ENCODE peak calls at places on chromosome 1, in six cellular contexts. Z, F, T, Q, U and P are unnamed samples.

GRCh38 chr1:198168180-198168579 is 11.4 kb downstream of the NEK7 start:
- DNase-seq in Z (no peak), F (no peak), T (no peak), Q (no peak), U (peak), P (peak)

GRCh38 chr1:21335750-21336168 is 45.5 kb upstream of the ECE1 start:
- DNase-seq in Z (no peak), F (no peak), T (no peak), Q (no peak), U (no peak), P (no peak)

GRCh38 chr1:83516369-83516768 is 482.6 kb downstream of the TTLL7 start:
- DNase-seq in Z (no peak), F (no peak), T (peak), Q (no peak), U (no peak), P (no peak)

GRCh38 chr1:9593492-9594465 is 5.1 kb downstream of the TMEM201 start:
- DNase-seq in Z (no peak), F (peak), T (no peak), Q (no peak), U (peak), P (peak)

GRCh38 chr1:108190686-108191416 is 9.3 kb downstream of the SLC25A24 start:
- DNase-seq in Z (no peak), F (no peak), T (no peak), Q (no peak), U (no peak), P (peak)

GRCh38 chr1:235759336-235759735 is 107.4 kb downstream of the LYST start:
- DNase-seq in Z (no peak), F (no peak), T (no peak), Q (no peak), U (no peak), P (no peak)

GRCh38 chr1:165696625-165697100 is 1.7 kb downstream of the ALDH9A1 start:
- DNase-seq in Z (no peak), F (no peak), T (peak), Q (no peak), U (peak), P (peak)

GRCh38 chr1:179295356-179295755 is 1.8 kb downstream of the SOAT1 start:
- DNase-seq in Z (no peak), F (no peak), T (no peak), Q (no peak), U (no peak), P (no peak)

GRCh38 chr1:13830616-13831280 is 130.8 kb downstream of the PRDM2 start:
- DNase-seq in Z (no peak), F (no peak), T (no peak), Q (no peak), U (peak), P (no peak)

GRCh38 chr1:161198877-161199431 is at the start of gene ADAMTS4:
- DNase-seq in Z (no peak), F (peak), T (peak), Q (no peak), U (peak), P (peak)

GRCh38 chr1:151867785-151868403 is 14.4 kb upstream of the THEM5 start:
- DNase-seq in Z (no peak), F (no peak), T (peak), Q (no peak), U (peak), P (peak)